ENCODE peak calls at places on chromosomes 7 and 10, in nine cellular contexts. C is BE2C, S is IMR-90, R is fibroblast of mammary gland, Q is lung, B is gastrocnemius medialis, E is ascending aorta, Y is psoas muscle, D is epithelial cell of proximal tubule. W is an unnamed sample.

GRCh38 chr7:2001601-2002442 is 230.9 kb downstream of the MAD1L1 start:
- DNase-seq in C (peak; percentile 82), S (no peak), R (no peak), Q (no peak), B (no peak), E (peak; percentile 57), Y (peak; percentile 39), D (no peak), W (no peak)

GRCh38 chr10:29619273-29619672 is 15.5 kb downstream of the SVIL start:
- DNase-seq in C (no peak), S (peak; percentile 83), R (peak; percentile 82), Q (no peak), B (no peak), E (no peak), Y (no peak), D (no peak), W (no peak)

GRCh38 chr7:91270372-91270771 is 6.1 kb downstream of the FZD1 start:
- DNase-seq in C (no peak), S (no peak), R (no peak), Q (no peak), B (no peak), E (no peak), Y (no peak), D (no peak), W (no peak)

GRCh38 chr10:25820496-25821415 is 113.3 kb upstream of the MYO3A start:
- DNase-seq in C (no peak), S (no peak), R (no peak), Q (no peak), B (no peak), E (no peak), Y (no peak), D (no peak), W (no peak)

GRCh38 chr7:143002106-143002505 is 24.8 kb downstream of the OR9A2 start:
- DNase-seq in C (no peak), S (no peak), R (peak; percentile 43), Q (no peak), B (no peak), E (no peak), Y (no peak), D (no peak), W (no peak)

GRCh38 chr10:31707578-31708411 is 220.8 kb downstream of the ARHGAP12 start:
- DNase-seq in C (no peak), S (peak; percentile 77), R (peak; percentile 79), Q (peak; percentile 42), B (no peak), E (peak; percentile 78), Y (peak; percentile 78), D (no peak), W (no peak)

GRCh38 chr7:5143935-5144903 is 45.8 kb upstream of the WIPI2 start:
- DNase-seq in C (peak; percentile 15), S (peak; percentile 1), R (peak; percentile 7), Q (no peak), B (no peak), E (no peak), Y (no peak), D (no peak), W (no peak)

GRCh38 chr7:140726304-140726703 is 29.8 kb downstream of the NDUFB2 start:
- DNase-seq in C (no peak), S (peak; percentile 23), R (peak; percentile 42), Q (no peak), B (no peak), E (no peak), Y (no peak), D (no peak), W (no peak)

GRCh38 chr10:17617031-17617911 is at the start of gene HACD1:
- DNase-seq in C (peak; percentile 91), S (peak; percentile 75), R (peak; percentile 68), Q (peak; percentile 81), B (peak; percentile 33), E (peak; percentile 86), Y (peak; percentile 81), D (no peak), W (peak; percentile 84)

GRCh38 chr7:100000239-100000638 is 15.2 kb upstream of the ZKSCAN1 start:
- DNase-seq in C (no peak), S (no peak), R (no peak), Q (no peak), B (no peak), E (no peak), Y (no peak), D (no peak), W (no peak)

GRCh38 chr7:16926861-16927260 is 45.1 kb upstream of the AGR3 start:
- DNase-seq in C (no peak), S (no peak), R (no peak), Q (no peak), B (no peak), E (no peak), Y (no peak), D (no peak), W (no peak)

GRCh38 chr7:135174941-135175340 is 4.4 kb upstream of the CYREN start:
- DNase-seq in C (no peak), S (no peak), R (no peak), Q (no peak), B (no peak), E (no peak), Y (no peak), D (no peak), W (peak; percentile 50)

GRCh38 chr10:130924138-130924819 is 387.2 kb downstream of the TCERG1L start:
- DNase-seq in C (no peak), S (no peak), R (no peak), Q (no peak), B (no peak), E (no peak), Y (no peak), D (no peak), W (no peak)

GRCh38 chr10:114715171-114715670 is 57.1 kb upstream of the ABLIM1 start:
- DNase-seq in C (no peak), S (peak; percentile 67), R (peak; percentile 45), Q (no peak), B (no peak), E (no peak), Y (no peak), D (no peak), W (no peak)

GRCh38 chr7:129021656-129022055 is 33.3 kb downstream of the TNPO3 start:
- DNase-seq in C (no peak), S (no peak), R (no peak), Q (no peak), B (no peak), E (no peak), Y (no peak), D (no peak), W (no peak)

GRCh38 chr10:127797339-127797738 is 60.4 kb downstream of the FOXI2 start:
- DNase-seq in C (no peak), S (peak; percentile 20), R (no peak), Q (no peak), B (no peak), E (no peak), Y (no peak), D (no peak), W (peak; percentile 84)

GRCh38 chr7:13778967-13779366 is 210.5 kb downstream of the ETV1 start:
- DNase-seq in C (no peak), S (peak; percentile 35), R (peak; percentile 25), Q (peak; percentile 44), B (no peak), E (no peak), Y (no peak), D (no peak), W (no peak)

GRCh38 chr7:151017953-151018420 is 6.3 kb downstream of the ATG9B start:
- DNase-seq in C (peak; percentile 91), S (peak; percentile 25), R (peak; percentile 27), Q (peak; percentile 61), B (no peak), E (peak; percentile 79), Y (peak; percentile 85), D (no peak), W (no peak)

GRCh38 chr7:29146888-29147609 is 712 bp upstream of the CPVL start:
- DNase-seq in C (no peak), S (no peak), R (peak; percentile 6), Q (no peak), B (peak; percentile 47), E (no peak), Y (peak; percentile 83), D (peak; percentile 47), W (no peak)
- H3K4me3 ChIP-seq in C (peak overlapping the region; percentile 61), S (no peak overlapping the region), R (no peak overlapping the region), Q (no peak overlapping the region), B (peak overlapping the region; percentile 71), E (peak overlapping the region; percentile 36), Y (peak overlapping the region; percentile 71), D (peak overlapping the region; percentile 66), W (peak overlapping the region; percentile 64)

GRCh38 chr7:12436896-12437535 is 33.4 kb upstream of the VWDE start:
- DNase-seq in C (peak; percentile 73), S (peak; percentile 68), R (peak; percentile 84), Q (no peak), B (no peak), E (no peak), Y (no peak), D (no peak), W (no peak)

GRCh38 chr7:12436126-12436525 is 32.5 kb upstream of the VWDE start:
- DNase-seq in C (no peak), S (no peak), R (peak; percentile 70), Q (no peak), B (no peak), E (no peak), Y (no peak), D (no peak), W (no peak)

GRCh38 chr7:12431886-12432285 is 28.2 kb upstream of the VWDE start:
- DNase-seq in C (no peak), S (peak; percentile 53), R (peak; percentile 38), Q (no peak), B (no peak), E (no peak), Y (no peak), D (no peak), W (no peak)

GRCh38 chr7:12434012-12434642 is 30.5 kb upstream of the VWDE start:
- DNase-seq in C (no peak), S (no peak), R (peak; percentile 20), Q (no peak), B (no peak), E (no peak), Y (no peak), D (no peak), W (no peak)
- TF ChIP-seq CTCF in C (peak; percentile 55), S (peak; percentile 50), R (peak; percentile 63), Q (no peak), B (no peak), E (no peak), Y (peak; percentile 10), D (peak; percentile 56), W (no peak)

GRCh38 chr10:80453392-80453714 is 757 bp upstream of the TSPAN14 start:
- DNase-seq in C (no peak), S (no peak), R (no peak), Q (no peak), B (no peak), E (no peak), Y (no peak), D (no peak), W (no peak)
- H3K4me3 ChIP-seq in C (peak overlapping the region; percentile 49), S (peak overlapping the region; percentile 36), R (peak overlapping the region; percentile 23), Q (peak overlapping the region; percentile 33), B (peak overlapping the region; percentile 48), E (peak overlapping the region; percentile 41), Y (peak overlapping the region; percentile 58), D (peak overlapping the region; percentile 51), W (peak overlapping the region; percentile 88)

DNA sequence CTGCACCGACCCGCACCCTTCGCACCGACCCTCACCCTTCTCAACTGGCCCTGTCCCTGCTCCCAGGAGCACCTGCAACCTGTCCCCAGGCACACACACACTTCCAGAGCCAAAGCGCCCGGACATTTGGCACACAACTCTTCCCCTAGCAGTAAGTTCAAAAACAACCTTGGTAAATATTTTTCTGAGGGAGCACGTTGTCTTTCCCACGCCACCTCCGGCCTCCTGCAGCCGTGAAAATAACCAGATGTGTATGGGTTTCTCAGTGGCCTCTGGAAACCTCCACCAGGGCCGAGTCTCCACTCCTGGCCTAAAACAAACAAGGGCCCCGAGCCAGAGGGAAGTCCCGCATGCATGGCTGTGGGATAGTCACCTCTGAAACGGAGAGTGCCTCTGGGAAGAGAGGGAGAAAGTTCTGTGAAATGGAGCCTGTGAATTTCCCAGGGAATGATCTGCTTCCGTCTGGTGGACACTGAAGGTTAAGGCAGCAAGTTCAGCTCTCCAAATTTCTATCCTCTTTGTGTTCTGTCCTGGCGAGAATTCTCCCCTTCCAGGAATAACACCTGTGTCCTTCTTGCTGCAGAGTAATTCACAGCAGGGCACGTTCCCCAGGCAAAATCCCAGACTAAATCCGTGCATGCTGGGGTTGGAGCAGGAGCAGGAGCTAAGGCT is 15.8 kb downstream of the PODXL start:
- DNase-seq in C (no peak), S (no peak), R (no peak), Q (no peak), B (peak; percentile 62), E (no peak), Y (no peak), D (no peak), W (no peak)
- TF ChIP-seq CTCF in C (no peak), S (no peak), R (no peak), Q (no peak), B (peak; percentile 52), E (no peak), Y (peak; percentile 45), D (no peak), W (no peak)

W was measured in coronary artery.